ENCODE peak calls at places on chromosomes 4 and X, in six cellular contexts. O, R, E, C, G and Y are unnamed samples.

GRCh38 chr4:170990989-170991589 is 822.1 kb upstream of the GALNTL6 start:
- DNase-seq in G (peak; percentile 39), R (peak; percentile 7), E (peak; percentile 19), C (no peak), O (peak; percentile 82), Y (no peak)

GRCh38 chrX:145654486-145654885 is 163.1 kb upstream of the SLITRK2 start:
- DNase-seq in R (no peak), C (no peak), G (no peak), E (no peak), O (no peak), Y (no peak)

GRCh38 chrX:9807355-9808182 is 21.3 kb downstream of the SHROOM2 start:
- DNase-seq in G (no peak), C (no peak), R (peak; percentile 61), E (no peak), O (peak; percentile 39), Y (no peak)

GRCh38 chrX:19867411-19867732 is 20.0 kb downstream of the SH3KBP1 start:
- DNase-seq in E (no peak), G (no peak), O (no peak), C (no peak), R (no peak), Y (no peak)

GRCh38 chr4:181877329-181877848 is 365.8 kb upstream of the TENM3 start:
- DNase-seq in O (no peak), E (no peak), G (peak; percentile 5), C (no peak), R (peak; percentile 74), Y (no peak)

GRCh38 chrX:150546711-150547153 is 21.7 kb upstream of the MTM1 start:
- DNase-seq in R (no peak), C (no peak), O (no peak), E (no peak), G (no peak), Y (no peak)

GRCh38 chrX:151537572-151537971 is 25.9 kb upstream of the PASD1 start:
- DNase-seq in O (no peak), G (no peak), R (no peak), C (no peak), E (no peak), Y (no peak)

GRCh38 chr4:78168029-78168428 is 110.9 kb downstream of the FRAS1 start:
- DNase-seq in E (no peak), R (no peak), G (no peak), C (no peak), O (no peak), Y (no peak)

GRCh38 chr4:658681-659667 is 15.1 kb downstream of the ATP5ME start:
- DNase-seq in G (no peak), O (no peak), E (no peak), R (no peak), C (no peak), Y (no peak)

GRCh38 chr4:98289375-98289774 is 28.2 kb downstream of the RAP1GDS1 start:
- DNase-seq in O (no peak), C (no peak), G (no peak), R (no peak), E (no peak), Y (no peak)

GRCh38 chr4:118770741-118771187 is 65.2 kb downstream of the SEC24D start:
- DNase-seq in C (no peak), O (no peak), E (no peak), G (no peak), R (peak; percentile 80), Y (no peak)

GRCh38 chr4:126757219-126757618 is 875.5 kb upstream of the INTU start:
- DNase-seq in C (no peak), R (no peak), E (no peak), O (no peak), G (peak; percentile 22), Y (no peak)

GRCh38 chr4:6116696-6117285 is 83.6 kb downstream of the JAKMIP1 start:
- DNase-seq in C (no peak), G (no peak), R (no peak), O (no peak), E (no peak), Y (no peak)

GRCh38 chr4:185742766-185743165 is 69.2 kb downstream of the SORBS2 start:
- DNase-seq in R (peak; percentile 56), O (no peak), G (peak; percentile 69), C (no peak), E (no peak), Y (no peak)

GRCh38 chrX:151161690-151162089 is 14.7 kb upstream of the GPR50 start:
- DNase-seq in E (no peak), G (no peak), O (no peak), C (no peak), R (no peak), Y (no peak)

GRCh38 chrX:100413231-100413630 is 3.2 kb upstream of the PCDH19 start:
- DNase-seq in G (peak; percentile 27), C (peak; percentile 61), R (peak; percentile 44), E (peak; percentile 59), O (peak; percentile 80), Y (peak; percentile 54)

GRCh38 chrX:32985544-32985943 is 225.8 kb downstream of the DMD start:
- DNase-seq in C (no peak), O (no peak), G (no peak), R (no peak), E (no peak), Y (no peak)

GRCh38 chr4:25767877-25768475 is 94.8 kb downstream of the SEL1L3 start:
- DNase-seq in E (peak; percentile 56), O (peak; percentile 84), G (peak; percentile 70), C (peak; percentile 79), R (peak; percentile 63), Y (no peak)

GRCh38 chr4:110198472-110199419 is at the start of gene ELOVL6:
- DNase-seq in R (peak; percentile 44), C (peak; percentile 50), G (peak; percentile 62), E (peak; percentile 81), O (peak; percentile 98), Y (peak; percentile 64)

GRCh38 chrX:153457827-153458466 is 12.1 kb upstream of the TREX2 start:
- DNase-seq in E (no peak), C (no peak), R (no peak), G (no peak), O (no peak), Y (no peak)

GRCh38 chrX:11113731-11114130 is 2.6 kb downstream of the HCCS start:
- DNase-seq in O (no peak), G (no peak), E (no peak), C (peak; percentile 41), R (no peak), Y (no peak)

GRCh38 chr4:154082760-154083530 is 294.1 kb upstream of the SFRP2 start:
- DNase-seq in C (no peak), O (peak; percentile 83), E (peak; percentile 7), R (peak; percentile 5), G (no peak), Y (no peak)

GRCh38 chr4:88937081-88937480 is 119.9 kb downstream of the FAM13A start:
- DNase-seq in E (no peak), G (peak; percentile 49), C (no peak), R (peak; percentile 85), O (no peak), Y (no peak)

GRCh38 chrX:63664083-63664482 is 120.9 kb downstream of the ARHGEF9 start:
- DNase-seq in R (no peak), C (no peak), O (no peak), G (no peak), E (no peak), Y (no peak)

DNA sequence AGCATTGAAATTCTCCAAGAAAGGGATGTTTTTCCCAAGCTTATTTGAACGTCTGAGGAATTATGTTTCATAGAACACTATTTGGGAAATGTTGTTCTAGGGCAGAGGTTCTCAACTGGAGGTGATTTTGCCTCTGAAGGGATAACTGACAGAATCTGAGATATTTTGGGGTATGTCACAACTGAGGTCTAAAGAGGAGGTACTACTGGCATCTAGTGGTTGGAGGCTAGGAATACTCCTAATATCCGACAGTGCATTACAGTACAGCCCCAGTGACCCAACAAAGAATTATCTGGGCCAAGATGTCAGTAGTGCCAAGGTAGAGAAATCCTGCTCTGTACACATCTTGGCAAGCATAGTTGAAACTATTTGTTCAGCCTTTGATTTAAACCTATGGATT is 6.4 kb downstream of the HSPA4L start:
- DNase-seq in G (no peak), O (peak; percentile 69), R (peak; percentile 26), C (no peak), E (no peak), Y (no peak)
- TF ChIP-seq CTCF in G (peak; percentile 37), O (peak; percentile 76), R (peak; percentile 17), C (no peak), E (peak; percentile 36), Y (no peak)

GRCh38 chrX:47958943-47959342 is 44.8 kb downstream of the ZNF182 start:
- DNase-seq in E (no peak), C (peak; percentile 5), R (peak; percentile 1), O (peak; percentile 34), G (peak; percentile 2), Y (no peak)
- TF ChIP-seq CTCF in E (peak; percentile 17), C (peak; percentile 32), R (peak; percentile 10), O (peak; percentile 64), G (peak; percentile 34), Y (no peak)

GRCh38 chr4:54676062-54676461 is 18.3 kb downstream of the KIT start:
- DNase-seq in G (no peak), R (no peak), C (no peak), O (peak; percentile 45), E (no peak), Y (no peak)

GRCh38 chr4:54677853-54678650 is 20.3 kb downstream of the KIT start:
- DNase-seq in G (no peak), R (no peak), E (no peak), O (no peak), C (no peak), Y (no peak)

GRCh38 chr4:54678826-54679225 is 21.1 kb downstream of the KIT start:
- DNase-seq in C (no peak), E (no peak), G (no peak), R (no peak), O (peak; percentile 26), Y (no peak)

DNA sequence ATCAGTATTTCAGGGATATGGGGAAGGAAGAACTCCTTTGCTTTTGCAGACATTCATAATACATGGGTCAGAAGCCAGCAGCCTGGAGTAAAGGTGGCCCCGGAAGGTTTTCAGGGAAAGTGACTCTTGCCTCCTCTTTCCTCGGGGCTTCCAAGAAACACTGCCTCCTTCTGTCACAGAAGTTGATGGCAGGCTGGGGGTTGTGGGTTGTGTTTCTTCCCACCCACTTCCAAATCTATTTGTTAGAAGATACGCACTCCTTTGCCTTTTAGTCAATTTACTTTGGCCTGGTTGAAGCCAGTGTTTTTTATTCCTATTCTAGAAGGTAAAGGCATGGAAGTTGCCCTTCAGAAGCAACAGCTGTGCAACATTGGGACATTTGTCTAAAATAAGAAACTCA is 19.7 kb downstream of the KIT start:
- DNase-seq in R (no peak), G (no peak), O (peak; percentile 62), C (no peak), E (no peak), Y (no peak)
- TF ChIP-seq CTCF in R (no peak), G (peak; percentile 26), O (peak; percentile 57), C (no peak), E (no peak), Y (no peak)

GRCh38 chr4:74536557-74536956 is 91.6 kb downstream of the AREG start:
- DNase-seq in R (no peak), E (no peak), C (peak; percentile 47), G (no peak), O (no peak), Y (no peak)
- TF ChIP-seq CTCF in R (peak; percentile 17), E (peak; percentile 42), C (no peak), G (peak; percentile 25), O (peak; percentile 16), Y (peak; percentile 21)